ENCODE peak calls at places on chromosome 13, in eight cellular contexts. L, G, N, F, W, J, E and V are unnamed samples.

GRCh38 chr13:111893607-111894443 is 173.1 kb upstream of the SOX1 start:
- DNase-seq in J (no peak), F (no peak), L (no peak), N (no peak), G (no peak), W (no peak), E (no peak), V (no peak)

GRCh38 chr13:42656136-42656535 is 82.2 kb downstream of the TNFSF11 start:
- DNase-seq in W (no peak), F (no peak), E (no peak), J (no peak), L (no peak), N (no peak), G (no peak), V (no peak)

GRCh38 chr13:59201836-59202235 is 961.9 kb downstream of the DIAPH3 start:
- DNase-seq in F (no peak), L (no peak), G (no peak), J (no peak), W (no peak), N (no peak), E (no peak), V (no peak)

GRCh38 chr13:113732961-113733950 is 25.8 kb upstream of the TMEM255B start:
- DNase-seq in J (no peak), G (no peak), F (no peak), W (no peak), L (peak; percentile 47), E (no peak), N (no peak), V (no peak)

GRCh38 chr13:50149932-50150331 is 134.7 kb downstream of the KCNRG start:
- DNase-seq in N (no peak), F (no peak), G (no peak), L (no peak), W (peak; percentile 78), J (no peak), E (no peak), V (no peak)

GRCh38 chr13:114140131-114140908 is 7.9 kb upstream of the RASA3 start:
- DNase-seq in F (no peak), G (no peak), E (peak; percentile 76), N (no peak), L (peak; percentile 41), J (peak; percentile 39), W (no peak), V (no peak)

GRCh38 chr13:29577135-29578051 is 18.1 kb downstream of the SLC7A1 start:
- DNase-seq in E (no peak), J (no peak), L (peak; percentile 86), N (no peak), F (no peak), G (peak; percentile 38), W (peak; percentile 30), V (no peak)

GRCh38 chr13:102598061-102598460 is 1.3 kb downstream of the TPP2 start:
- DNase-seq in E (no peak), F (no peak), W (no peak), J (no peak), L (no peak), G (no peak), N (no peak), V (no peak)

GRCh38 chr13:52011690-52012511 is at the start of gene ALG11:
- DNase-seq in L (peak; percentile 99), G (peak; percentile 100), F (peak; percentile 100), E (peak; percentile 100), N (peak; percentile 99), W (peak; percentile 99), J (peak; percentile 99), V (peak; percentile 99)

GRCh38 chr13:86986448-86986847 is 684.7 kb upstream of the SLITRK5 start:
- DNase-seq in G (no peak), W (no peak), F (no peak), N (no peak), E (no peak), J (no peak), L (no peak), V (no peak)

GRCh38 chr13:41496420-41497234 is 39.3 kb downstream of the RGCC start:
- DNase-seq in E (no peak), G (no peak), N (no peak), W (no peak), J (no peak), L (no peak), F (no peak), V (no peak)

GRCh38 chr13:110055089-110055488 is 251.9 kb downstream of the COL4A1 start:
- DNase-seq in G (no peak), F (no peak), E (no peak), L (no peak), J (no peak), N (no peak), W (no peak), V (no peak)

GRCh38 chr13:21033224-21033855 is 28.0 kb downstream of the LATS2 start:
- DNase-seq in L (no peak), F (no peak), W (peak; percentile 51), N (no peak), J (peak; percentile 89), G (no peak), E (no peak), V (no peak)

GRCh38 chr13:31322025-31322424 is 122.2 kb downstream of the B3GLCT start:
- DNase-seq in E (no peak), W (no peak), L (no peak), J (no peak), N (no peak), F (no peak), G (no peak), V (no peak)

GRCh38 chr13:100887729-100888151 is 213.1 kb upstream of the TMTC4 start:
- DNase-seq in G (no peak), J (no peak), E (no peak), W (no peak), L (no peak), F (no peak), N (no peak), V (no peak)

GRCh38 chr13:63706751-63707150 is 2291.1 kb upstream of the PCDH20 start:
- DNase-seq in L (no peak), N (no peak), W (no peak), J (no peak), E (no peak), G (no peak), F (no peak), V (no peak)

GRCh38 chr13:21106089-21106488 is 44.7 kb upstream of the LATS2 start:
- DNase-seq in J (no peak), G (no peak), N (no peak), F (no peak), L (no peak), W (no peak), E (no peak), V (no peak)

GRCh38 chr13:89372193-89372592 is 1701.0 kb downstream of the SLITRK5 start:
- DNase-seq in W (no peak), F (no peak), E (no peak), G (no peak), L (no peak), J (no peak), N (no peak), V (no peak)

GRCh38 chr13:45143346-45143751 is 23.0 kb downstream of the GTF2F2 start:
- DNase-seq in G (no peak), E (no peak), W (no peak), F (no peak), N (no peak), J (no peak), L (no peak), V (no peak)

GRCh38 chr13:79387853-79388252 is 18.2 kb downstream of the RBM26 start:
- DNase-seq in E (no peak), L (no peak), G (no peak), N (no peak), F (no peak), J (no peak), W (no peak), V (no peak)
- H3K4me1 ChIP-seq in E (peaks cover 67% of the 10 kb centered on the region), L (peaks cover 4% of the 10 kb centered on the region), G (peaks cover 53% of the 10 kb centered on the region), N (peaks cover 56% of the 10 kb centered on the region), F (peaks cover 22% of the 10 kb centered on the region), J (no peaks in the 10 kb centered on the region), W (peaks cover 47% of the 10 kb centered on the region), V (peaks cover 12% of the 10 kb centered on the region)

GRCh38 chr13:37179646-37180045 is 74.2 kb upstream of the CSNK1A1L start:
- DNase-seq in F (no peak), W (no peak), N (no peak), J (no peak), L (no peak), G (no peak), E (no peak), V (no peak)

GRCh38 chr13:37173214-37173613 is 67.8 kb upstream of the CSNK1A1L start:
- DNase-seq in N (no peak), J (no peak), G (no peak), E (no peak), L (no peak), F (no peak), W (no peak), V (no peak)

GRCh38 chr13:37175996-37176395 is 70.5 kb upstream of the CSNK1A1L start:
- DNase-seq in G (no peak), E (no peak), N (no peak), F (no peak), L (no peak), W (no peak), J (no peak), V (no peak)
- H3K27ac ChIP-seq in G (peak overlapping the region; percentile 7), E (no peak overlapping the region), N (no peak overlapping the region), F (no peak overlapping the region), L (no peak overlapping the region), W (peak overlapping the region; percentile 52), J (no peak overlapping the region), V (no peak overlapping the region)

GRCh38 chr13:27975579-27976361 is 6.7 kb upstream of the CDX2 start:
- DNase-seq in F (peak; percentile 46), E (no peak), G (no peak), L (peak; percentile 60), W (no peak), J (no peak), N (no peak), V (no peak)

GRCh38 chr13:27972619-27972877 is 3.4 kb upstream of the CDX2 start:
- DNase-seq in F (no peak), E (no peak), N (no peak), J (no peak), L (no peak), W (no peak), G (no peak), V (no peak)

GRCh38 chr13:27971776-27972618 is 2.9 kb upstream of the CDX2 start:
- DNase-seq in N (no peak), J (no peak), E (no peak), W (no peak), F (no peak), L (no peak), G (no peak), V (no peak)

GRCh38 chr13:27973291-27973690 is 4.2 kb upstream of the CDX2 start:
- DNase-seq in N (no peak), L (no peak), E (no peak), G (no peak), F (no peak), W (no peak), J (no peak), V (no peak)

GRCh38 chr13:27973956-27974662 is 5.0 kb upstream of the CDX2 start:
- DNase-seq in E (no peak), J (no peak), N (no peak), F (no peak), W (no peak), L (no peak), G (no peak), V (no peak)
- H3K4me1 ChIP-seq in E (no peaks in the 10 kb centered on the region), J (no peaks in the 10 kb centered on the region), N (no peaks in the 10 kb centered on the region), F (no peaks in the 10 kb centered on the region), W (peaks cover 15% of the 10 kb centered on the region), L (no peaks in the 10 kb centered on the region), G (peaks cover 26% of the 10 kb centered on the region), V (peaks cover 3% of the 10 kb centered on the region)

DNA sequence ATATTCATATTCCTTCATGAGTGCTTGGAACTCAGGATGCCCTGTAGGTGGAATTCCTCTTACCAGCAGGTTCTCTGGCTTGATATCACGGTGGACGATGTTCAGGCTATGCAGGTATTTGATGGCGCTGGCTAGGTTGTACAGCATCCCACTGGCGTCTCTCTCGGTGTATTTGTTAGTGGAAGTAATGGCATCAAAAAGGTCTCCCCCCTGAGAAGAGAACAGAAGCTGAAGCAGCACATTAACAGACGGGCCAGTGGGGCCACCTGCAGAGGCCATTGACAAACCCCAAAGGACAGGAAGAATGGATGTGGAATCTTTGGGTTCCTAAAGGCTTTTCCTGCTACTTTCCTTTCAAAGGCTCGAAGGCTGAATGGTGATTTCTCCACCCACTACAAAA is 308.5 kb downstream of the DCLK1 start:
- DNase-seq in E (no peak), N (no peak), G (no peak), J (no peak), L (no peak), W (no peak), F (no peak), V (no peak)
- H3K27ac ChIP-seq in E (no peak overlapping the region), N (no peak overlapping the region), G (no peak overlapping the region), J (no peak overlapping the region), L (no peak overlapping the region), W (no peak overlapping the region), F (no peak overlapping the region), V (no peak overlapping the region)